ENCODE peak calls at places on chromosome 15, in five cellular contexts. One of them, this sample, is unnamed.

GRCh38 chr15:81108427-81108826 is 25.6 kb upstream of the CFAP161 start:
- DNase-seq in GM13977: no peak
- DNase-seq in MCF 10A: no peak
- DNase-seq in glutamatergic neuron: no peak
- DNase-seq in gastrocnemius medialis: no peak
- DNase-seq in this sample: no peak

GRCh38 chr15:34691024-34691423 is 63.8 kb downstream of the GJD2 start:
- DNase-seq in GM13977: no peak
- DNase-seq in MCF 10A: peak
- DNase-seq in glutamatergic neuron: no peak
- DNase-seq in gastrocnemius medialis: no peak
- DNase-seq in this sample: no peak

GRCh38 chr15:67076147-67076843 is 10.9 kb downstream of the SMAD3 start:
- DNase-seq in GM13977: peak
- DNase-seq in MCF 10A: peak
- DNase-seq in glutamatergic neuron: no peak
- DNase-seq in gastrocnemius medialis: no peak
- DNase-seq in this sample: no peak

GRCh38 chr15:67024998-67025368 is 40.4 kb upstream of the SMAD3 start:
- DNase-seq in GM13977: no peak
- DNase-seq in MCF 10A: peak
- DNase-seq in glutamatergic neuron: no peak
- DNase-seq in gastrocnemius medialis: no peak
- DNase-seq in this sample: no peak

GRCh38 chr15:71044006-71044405 is 71.3 kb upstream of the THSD4 start:
- DNase-seq in GM13977: no peak
- DNase-seq in MCF 10A: peak
- DNase-seq in glutamatergic neuron: no peak
- DNase-seq in gastrocnemius medialis: no peak
- DNase-seq in this sample: no peak

GRCh38 chr15:99438691-99439523 is 126.9 kb upstream of the MEF2A start:
- DNase-seq in GM13977: no peak
- DNase-seq in MCF 10A: no peak
- DNase-seq in glutamatergic neuron: peak
- DNase-seq in gastrocnemius medialis: no peak
- DNase-seq in this sample: no peak

GRCh38 chr15:65762914-65763787 is 28.9 kb downstream of the DENND4A start:
- DNase-seq in GM13977: no peak
- DNase-seq in MCF 10A: no peak
- DNase-seq in glutamatergic neuron: no peak
- DNase-seq in gastrocnemius medialis: no peak
- DNase-seq in this sample: no peak

GRCh38 chr15:64521726-64522164 is 61.4 kb downstream of the ZNF609 start:
- DNase-seq in GM13977: no peak
- DNase-seq in MCF 10A: peak
- DNase-seq in glutamatergic neuron: no peak
- DNase-seq in gastrocnemius medialis: no peak
- DNase-seq in this sample: no peak

GRCh38 chr15:96330064-96330449 is 443 bp upstream of the NR2F2 start:
- DNase-seq in GM13977: no peak
- DNase-seq in MCF 10A: peak
- DNase-seq in glutamatergic neuron: peak
- DNase-seq in gastrocnemius medialis: no peak
- DNase-seq in this sample: no peak

GRCh38 chr15:48330045-48330840 is 986 bp upstream of the DUT start:
- DNase-seq in GM13977: no peak
- DNase-seq in MCF 10A: no peak
- DNase-seq in glutamatergic neuron: no peak
- DNase-seq in gastrocnemius medialis: no peak
- DNase-seq in this sample: no peak

GRCh38 chr15:100729461-100729860 is 127.1 kb downstream of the ASB7 start:
- DNase-seq in GM13977: no peak
- DNase-seq in MCF 10A: no peak
- DNase-seq in glutamatergic neuron: no peak
- DNase-seq in gastrocnemius medialis: no peak
- DNase-seq in this sample: no peak

GRCh38 chr15:80999623-81000036 is 1.1 kb upstream of the TLNRD1 start:
- DNase-seq in GM13977: peak
- DNase-seq in MCF 10A: no peak
- DNase-seq in glutamatergic neuron: no peak
- DNase-seq in gastrocnemius medialis: no peak
- DNase-seq in this sample: peak

GRCh38 chr15:90561344-90562244 is 31.9 kb downstream of the CRTC3 start:
- DNase-seq in GM13977: no peak
- DNase-seq in MCF 10A: no peak
- DNase-seq in glutamatergic neuron: no peak
- DNase-seq in gastrocnemius medialis: no peak
- DNase-seq in this sample: no peak

GRCh38 chr15:70466895-70467529 is 296.3 kb downstream of the UACA start:
- DNase-seq in GM13977: no peak
- DNase-seq in MCF 10A: peak
- DNase-seq in glutamatergic neuron: peak
- DNase-seq in gastrocnemius medialis: no peak
- DNase-seq in this sample: peak

GRCh38 chr15:45790325-45790943 is 155.6 kb downstream of the SQOR start:
- DNase-seq in GM13977: peak
- DNase-seq in MCF 10A: peak
- DNase-seq in glutamatergic neuron: peak
- DNase-seq in gastrocnemius medialis: no peak
- DNase-seq in this sample: no peak

GRCh38 chr15:30889231-30889630 is 14.5 kb upstream of the FAN1 start:
- DNase-seq in GM13977: no peak
- DNase-seq in MCF 10A: no peak
- DNase-seq in glutamatergic neuron: no peak
- DNase-seq in gastrocnemius medialis: no peak
- DNase-seq in this sample: no peak

GRCh38 chr15:85381850-85382751 is 1.7 kb downstream of the AKAP13 start:
- DNase-seq in GM13977: peak
- DNase-seq in MCF 10A: peak
- DNase-seq in glutamatergic neuron: no peak
- DNase-seq in gastrocnemius medialis: no peak
- DNase-seq in this sample: no peak

GRCh38 chr15:71249986-71250385 is 134.7 kb downstream of the THSD4 start:
- DNase-seq in GM13977: no peak
- DNase-seq in MCF 10A: no peak
- DNase-seq in glutamatergic neuron: no peak
- DNase-seq in gastrocnemius medialis: no peak
- DNase-seq in this sample: no peak

GRCh38 chr15:43229977-43230376 is 9.2 kb upstream of the EPB42 start:
- DNase-seq in GM13977: no peak
- DNase-seq in MCF 10A: no peak
- DNase-seq in glutamatergic neuron: no peak
- DNase-seq in gastrocnemius medialis: no peak
- DNase-seq in this sample: no peak

GRCh38 chr15:69092159-69092558 is 68.3 kb upstream of the GLCE start:
- DNase-seq in GM13977: no peak
- DNase-seq in MCF 10A: peak
- DNase-seq in glutamatergic neuron: no peak
- DNase-seq in gastrocnemius medialis: no peak
- DNase-seq in this sample: no peak

GRCh38 chr15:68413363-68414255 is 18.4 kb downstream of the ITGA11 start:
- DNase-seq in GM13977: no peak
- DNase-seq in MCF 10A: no peak
- DNase-seq in glutamatergic neuron: no peak
- DNase-seq in gastrocnemius medialis: no peak
- DNase-seq in this sample: peak

GRCh38 chr15:62464705-62465104 is 299.6 kb upstream of the C2CD4B start:
- DNase-seq in GM13977: no peak
- DNase-seq in MCF 10A: no peak
- DNase-seq in glutamatergic neuron: no peak
- DNase-seq in gastrocnemius medialis: no peak
- DNase-seq in this sample: no peak

GRCh38 chr15:27768731-27769510 is 330.2 kb downstream of the OCA2 start:
- DNase-seq in GM13977: no peak
- DNase-seq in MCF 10A: no peak
- DNase-seq in glutamatergic neuron: no peak
- DNase-seq in gastrocnemius medialis: no peak
- DNase-seq in this sample: no peak

GRCh38 chr15:65374831-65375401 is 2.9 kb downstream of the IGDCC3 start:
- DNase-seq in GM13977: no peak
- DNase-seq in MCF 10A: no peak
- DNase-seq in glutamatergic neuron: no peak
- DNase-seq in gastrocnemius medialis: no peak
- DNase-seq in this sample: no peak

DNA sequence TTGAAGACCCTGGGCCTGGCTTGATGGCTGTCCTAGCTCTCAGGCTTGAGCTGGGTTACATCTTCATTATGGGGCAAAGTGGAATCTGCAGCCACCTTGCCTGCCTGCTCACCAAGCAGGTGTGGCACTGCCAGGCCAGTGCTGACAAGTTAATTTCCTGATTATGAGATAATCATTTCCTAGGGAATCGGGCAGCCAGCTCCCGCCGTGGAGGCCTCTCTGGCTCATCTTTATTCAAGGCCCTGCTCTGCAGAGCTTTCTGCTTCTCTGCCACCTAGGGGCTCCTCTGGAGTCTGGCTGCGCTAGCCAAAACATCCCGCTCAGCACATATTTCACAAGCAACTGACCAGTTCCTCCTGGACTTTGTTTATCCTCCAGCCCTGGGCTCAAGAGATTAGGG is 9.9 kb downstream of the LOXL1 start:
- DNase-seq in GM13977: no peak
- DNase-seq in MCF 10A: peak
- DNase-seq in glutamatergic neuron: no peak
- DNase-seq in gastrocnemius medialis: no peak
- DNase-seq in this sample: peak
- TF ChIP-seq CTCF in GM13977: no peak
- TF ChIP-seq CTCF in MCF 10A: no peak
- TF ChIP-seq CTCF in glutamatergic neuron: no peak
- TF ChIP-seq CTCF in gastrocnemius medialis: no peak
- TF ChIP-seq CTCF in this sample: no peak

DNA sequence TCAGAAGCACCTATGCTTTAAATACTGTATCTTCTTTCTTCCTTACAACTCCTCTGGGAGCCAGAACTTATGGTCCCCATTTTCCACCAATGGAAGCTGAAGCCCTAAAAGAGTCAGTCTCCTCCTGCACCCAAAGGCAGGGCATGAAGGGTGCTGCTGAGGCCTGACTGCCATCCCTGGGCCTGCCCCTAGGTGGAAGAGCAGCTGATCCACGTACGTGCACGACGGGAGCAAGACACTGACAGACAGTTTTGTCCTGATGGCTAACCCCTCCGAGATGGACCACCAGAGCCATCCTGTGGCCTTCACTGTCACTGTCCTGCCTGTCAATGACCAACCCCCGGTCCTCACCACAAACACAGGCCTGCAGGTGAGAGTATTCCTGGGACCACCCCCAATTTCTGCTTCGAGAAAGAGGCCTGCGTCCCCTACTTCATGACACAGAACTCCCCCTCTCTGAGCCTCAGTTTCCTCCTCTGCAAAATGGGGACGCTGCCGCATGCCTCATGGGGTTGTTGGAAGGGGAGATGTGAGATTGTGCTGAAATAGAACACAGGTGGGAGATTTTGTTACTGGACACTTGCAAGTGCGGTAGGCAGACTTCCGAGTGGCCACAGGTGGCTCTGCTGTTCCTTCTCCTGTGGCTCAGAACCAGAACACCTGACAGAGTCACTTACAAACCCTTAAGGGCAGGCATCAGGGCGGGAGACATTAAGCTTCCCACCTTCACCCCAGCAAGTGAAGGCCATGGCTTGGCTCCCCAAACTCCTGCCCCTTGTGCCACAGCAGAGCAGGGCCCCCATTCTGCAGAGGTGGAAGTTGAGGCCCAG is 175.4 kb downstream of the TBC1D2B start:
- DNase-seq in GM13977: no peak
- DNase-seq in MCF 10A: no peak
- DNase-seq in glutamatergic neuron: peak
- DNase-seq in gastrocnemius medialis: no peak
- DNase-seq in this sample: peak
- TF ChIP-seq CTCF in GM13977: no peak
- TF ChIP-seq CTCF in MCF 10A: peak
- TF ChIP-seq CTCF in glutamatergic neuron: peak
- TF ChIP-seq CTCF in gastrocnemius medialis: no peak
- TF ChIP-seq CTCF in this sample: no peak

GRCh38 chr15:83436513-83437158 is 10.5 kb upstream of the SH3GL3 start:
- DNase-seq in GM13977: peak
- DNase-seq in MCF 10A: peak
- DNase-seq in glutamatergic neuron: peak
- DNase-seq in gastrocnemius medialis: no peak
- DNase-seq in this sample: no peak
- TF ChIP-seq CTCF in GM13977: peak
- TF ChIP-seq CTCF in MCF 10A: peak
- TF ChIP-seq CTCF in glutamatergic neuron: peak
- TF ChIP-seq CTCF in gastrocnemius medialis: no peak
- TF ChIP-seq CTCF in this sample: peak

DNA sequence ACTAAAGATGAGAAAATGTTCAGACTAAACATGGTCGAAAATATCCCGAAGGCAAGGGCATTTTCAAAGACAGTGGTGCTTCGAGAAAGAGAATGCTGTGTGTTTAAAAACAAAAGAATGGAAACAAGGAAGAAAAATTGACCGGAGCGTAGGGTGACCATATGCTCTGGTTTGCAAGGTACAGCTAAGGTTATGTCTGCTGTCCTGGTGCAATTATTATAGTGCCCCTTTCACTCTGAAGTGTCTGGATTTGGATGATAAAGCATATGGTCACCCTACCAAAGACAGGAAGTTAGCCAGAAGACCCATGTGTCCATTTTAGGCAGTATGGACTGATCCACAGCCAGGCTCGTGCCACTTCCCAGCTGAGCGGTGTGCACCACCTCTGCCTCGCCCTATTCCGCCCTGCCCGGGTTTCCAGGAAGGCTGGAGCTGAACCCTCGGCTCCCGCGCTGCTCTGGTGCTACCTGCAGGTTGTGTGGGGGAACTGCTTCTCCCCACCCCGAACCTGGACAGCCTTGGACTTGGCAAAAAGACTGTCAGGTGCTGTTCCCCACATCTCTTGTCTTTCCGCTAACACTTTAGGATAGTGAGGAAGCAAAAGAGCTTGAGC is 25.2 kb downstream of the GOLGA6D start:
- DNase-seq in GM13977: peak
- DNase-seq in MCF 10A: peak
- DNase-seq in glutamatergic neuron: peak
- DNase-seq in gastrocnemius medialis: no peak
- DNase-seq in this sample: no peak
- TF ChIP-seq CTCF in GM13977: peak
- TF ChIP-seq CTCF in MCF 10A: peak
- TF ChIP-seq CTCF in glutamatergic neuron: peak
- TF ChIP-seq CTCF in gastrocnemius medialis: no peak
- TF ChIP-seq CTCF in this sample: no peak